ENCODE peak calls at places on chromosome 9, in seven cellular contexts. N is substantia nigra; Y is spleen; Z is stimulated activated CD4-positive, alpha-beta T cell treated with anti-CD3 and anti-CD28 coated beads, Interleukin-15, amount 100 ng/mL, for 1 hour; O is NCI-H510A; D is B cell; A is fibroblast of pulmonary artery. P is an unnamed sample.

GRCh38 chr9:92044945-92045344 is 70.3 kb downstream of the SPTLC1 start:
- DNase-seq in N (no peak), Y (no peak), Z (no peak), O (no peak), D (no peak), A (no peak), P (no peak)

GRCh38 chr9:131043097-131043496 is 34.1 kb downstream of the LAMC3 start:
- DNase-seq in N (no peak), Y (no peak), Z (no peak), O (no peak), D (peak), A (peak), P (peak)

GRCh38 chr9:122339579-122339978 is 31.2 kb upstream of the PTGS1 start:
- DNase-seq in N (no peak), Y (peak), Z (no peak), O (no peak), D (no peak), A (no peak), P (no peak)

GRCh38 chr9:14221558-14221957 is 92.4 kb downstream of the NFIB start:
- DNase-seq in N (no peak), Y (no peak), Z (no peak), O (no peak), D (no peak), A (peak), P (no peak)

GRCh38 chr9:126057036-126057435 is 269.6 kb upstream of the MVB12B start:
- DNase-seq in N (no peak), Y (no peak), Z (no peak), O (no peak), D (no peak), A (no peak), P (no peak)

GRCh38 chr9:81608289-81608657 is 81.1 kb downstream of the TLE1 start:
- DNase-seq in N (no peak), Y (no peak), Z (no peak), O (no peak), D (no peak), A (no peak), P (no peak)

GRCh38 chr9:16659096-16659495 is 211.4 kb downstream of the BNC2 start:
- DNase-seq in N (no peak), Y (no peak), Z (no peak), O (no peak), D (no peak), A (no peak), P (no peak)

GRCh38 chr9:111516061-111516465 is 8.9 kb upstream of the ZNF483 start:
- DNase-seq in N (no peak), Y (no peak), Z (no peak), O (no peak), D (no peak), A (peak), P (no peak)

GRCh38 chr9:33510264-33511183 is 13.5 kb upstream of the ANKRD18B start:
- DNase-seq in N (peak), Y (peak), Z (peak), O (no peak), D (peak), A (peak), P (peak)

GRCh38 chr9:136829981-136830885 is 12.0 kb upstream of the AJM1 start:
- DNase-seq in N (no peak), Y (peak), Z (no peak), O (no peak), D (no peak), A (no peak), P (no peak)

GRCh38 chr9:34578241-34579096 is 11.1 kb downstream of the CNTFR start:
- DNase-seq in N (no peak), Y (no peak), Z (no peak), O (no peak), D (peak), A (peak), P (no peak)

GRCh38 chr9:92170848-92171247 is 55.6 kb upstream of the SPTLC1 start:
- DNase-seq in N (no peak), Y (no peak), Z (no peak), O (no peak), D (no peak), A (no peak), P (no peak)

GRCh38 chr9:136614372-136614922 is 48.3 kb upstream of the EGFL7 start:
- DNase-seq in N (no peak), Y (no peak), Z (no peak), O (no peak), D (no peak), A (peak), P (no peak)

GRCh38 chr9:29129763-29130162 is 1556.5 kb upstream of the C9orf72 start:
- DNase-seq in N (no peak), Y (no peak), Z (no peak), O (no peak), D (no peak), A (no peak), P (no peak)

P was measured in GM10248.